ENCODE peak calls at places on chromosomes 11 and 22, in nine cellular contexts. V, O, J, L, X, Z, E, A and D are unnamed samples.

GRCh38 chr22:49760630-49761571 is 66.8 kb downstream of the BRD1 start:
- DNase-seq in J (no peak), L (no peak), E (no peak), Z (no peak), A (no peak), X (no peak), V (no peak), O (peak; percentile 23), D (no peak)

GRCh38 chr11:33900159-33900855 is 8.4 kb upstream of the LMO2 start:
- DNase-seq in E (no peak), O (no peak), L (no peak), Z (no peak), J (no peak), A (peak; percentile 70), V (no peak), X (no peak), D (no peak)

GRCh38 chr11:57499413-57499982 is 16.0 kb downstream of the SLC43A1 start:
- DNase-seq in A (peak; percentile 92), Z (peak; percentile 87), L (peak; percentile 98), O (peak; percentile 97), E (no peak), J (peak; percentile 82), X (peak; percentile 83), V (peak; percentile 80), D (peak; percentile 70)

GRCh38 chr11:4851033-4851432 is 2.0 kb upstream of the OR51S1 start:
- DNase-seq in Z (peak; percentile 19), J (peak; percentile 47), O (peak; percentile 61), X (no peak), A (no peak), E (no peak), V (no peak), L (no peak), D (no peak)

GRCh38 chr22:46082633-46083032 is 67.7 kb upstream of the PPARA start:
- DNase-seq in O (no peak), J (no peak), V (no peak), X (no peak), E (no peak), A (no peak), Z (peak; percentile 55), L (no peak), D (no peak)

GRCh38 chr11:61256710-61257482 is 15.9 kb downstream of the PGA5 start:
- DNase-seq in E (no peak), L (no peak), Z (no peak), A (no peak), O (no peak), V (no peak), J (no peak), X (no peak), D (no peak)

GRCh38 chr11:115871161-115871750 is 367.0 kb upstream of the CADM1 start:
- DNase-seq in J (no peak), O (no peak), X (no peak), L (no peak), Z (no peak), E (no peak), V (no peak), A (no peak), D (no peak)

GRCh38 chr11:125347261-125347585 is 148.8 kb downstream of the FEZ1 start:
- DNase-seq in V (no peak), X (no peak), J (no peak), A (no peak), Z (no peak), L (no peak), E (no peak), O (no peak), D (no peak)

GRCh38 chr11:123856444-123856843 is 29.0 kb downstream of the TMEM225 start:
- DNase-seq in L (no peak), O (no peak), X (no peak), V (no peak), J (no peak), Z (no peak), A (no peak), E (no peak), D (no peak)

GRCh38 chr11:81197396-81197795 is 1536.3 kb downstream of the FAM181B start:
- DNase-seq in Z (no peak), V (no peak), J (no peak), X (no peak), A (no peak), O (no peak), L (no peak), E (no peak), D (no peak)

GRCh38 chr11:31412946-31413345 is 43.3 kb downstream of the DNAJC24 start:
- DNase-seq in Z (peak; percentile 42), A (no peak), V (no peak), J (peak; percentile 78), O (no peak), X (no peak), L (no peak), E (no peak), D (peak; percentile 50)

GRCh38 chr11:22774716-22775115 is 54.9 kb downstream of the SVIP start:
- DNase-seq in L (no peak), Z (no peak), X (no peak), J (no peak), E (no peak), A (no peak), O (no peak), V (no peak), D (no peak)

GRCh38 chr11:120183701-120184141 is 27.1 kb upstream of the OAF start:
- DNase-seq in E (no peak), O (peak; percentile 24), Z (no peak), J (no peak), V (no peak), X (no peak), A (no peak), L (no peak), D (no peak)

GRCh38 chr11:78907636-78908035 is 333.0 kb upstream of the NARS2 start:
- DNase-seq in Z (no peak), A (no peak), E (no peak), O (no peak), L (no peak), J (peak; percentile 5), V (no peak), X (no peak), D (no peak)

GRCh38 chr11:62459080-62459479 is 40.2 kb downstream of the SCGB1A1 start:
- DNase-seq in J (peak; percentile 33), O (no peak), X (no peak), V (no peak), L (no peak), E (no peak), A (no peak), Z (peak; percentile 51), D (no peak)

GRCh38 chr11:79768343-79768742 is 327.5 kb upstream of the TENM4 start:
- DNase-seq in O (peak; percentile 39), V (no peak), A (no peak), J (no peak), Z (no peak), X (no peak), E (no peak), L (no peak), D (no peak)

GRCh38 chr22:20205964-20206708 is 55.3 kb upstream of the CCDC188 start:
- DNase-seq in J (peak; percentile 63), E (peak; percentile 17), X (no peak), L (peak; percentile 59), A (peak; percentile 67), O (peak; percentile 75), Z (peak; percentile 75), V (peak; percentile 56), D (peak; percentile 34)

GRCh38 chr11:106133529-106133928 is 56.1 kb downstream of the AASDHPPT start:
- DNase-seq in A (no peak), O (no peak), L (no peak), J (no peak), E (no peak), X (no peak), Z (peak; percentile 6), V (no peak), D (no peak)

GRCh38 chr11:85620243-85620642 is 6.9 kb downstream of the DLG2 start:
- DNase-seq in O (no peak), J (no peak), Z (no peak), A (no peak), X (no peak), V (no peak), L (no peak), E (no peak), D (no peak)